ENCODE peak calls at places on chromosomes 12 and 14, in five cellular contexts. R is astrocyte of the cerebellum, A is fibroblast of lung, M is adrenal gland, B is uterus. P is an unnamed sample.

GRCh38 chr12:79001404-79001803 is 136.8 kb downstream of the SYT1 start:
- DNase-seq in R (no peak), B (no peak), A (no peak), M (no peak), P (no peak)

GRCh38 chr12:23884909-23885308 is 64.6 kb downstream of the SOX5 start:
- DNase-seq in M (no peak), R (no peak), B (no peak), A (no peak), P (no peak)

GRCh38 chr12:124716208-124717141 is 147.2 kb downstream of the SCARB1 start:
- DNase-seq in B (no peak), M (no peak), R (no peak), A (no peak), P (no peak)

GRCh38 chr12:49346659-49347306 is at the start of gene DNAJC22:
- DNase-seq in B (no peak), M (peak; percentile 53), A (peak; percentile 27), R (no peak), P (no peak)

GRCh38 chr12:76872415-76872814 is 6.4 kb downstream of the CSRP2 start:
- DNase-seq in R (no peak), A (no peak), M (no peak), B (no peak), P (no peak)

GRCh38 chr14:100592461-100592871 is 5.2 kb upstream of the BEGAIN start:
- DNase-seq in R (no peak), M (no peak), A (no peak), B (no peak), P (no peak)

GRCh38 chr12:104353012-104353981 is 49.8 kb downstream of the EID3 start:
- DNase-seq in A (no peak), R (no peak), B (no peak), M (peak; percentile 44), P (no peak)

GRCh38 chr14:53183611-53184010 is 30.5 kb upstream of the DDHD1 start:
- DNase-seq in R (peak; percentile 2), B (no peak), M (no peak), A (peak; percentile 43), P (no peak)

GRCh38 chr12:52949413-52950331 is 754 bp downstream of the KRT18 start:
- DNase-seq in M (peak; percentile 58), R (peak; percentile 77), B (peak; percentile 26), A (peak; percentile 97), P (peak; percentile 91)

GRCh38 chr12:13537623-13538022 is 341.1 kb downstream of the EMP1 start:
- DNase-seq in R (no peak), B (no peak), A (no peak), M (no peak), P (no peak)

GRCh38 chr12:120247621-120248030 is 17.9 kb downstream of the PXN start:
- DNase-seq in M (no peak), R (no peak), B (no peak), A (peak; percentile 77), P (no peak)

GRCh38 chr12:68119250-68119649 is 40.3 kb downstream of the IFNG start:
- DNase-seq in R (no peak), B (no peak), M (no peak), A (no peak), P (no peak)

GRCh38 chr12:62660763-62661162 is 194.1 kb downstream of the MON2 start:
- DNase-seq in M (no peak), B (no peak), R (peak; percentile 33), A (peak; percentile 82), P (peak; percentile 32)

GRCh38 chr14:37695836-37696235 is 100.4 kb downstream of the TTC6 start:
- DNase-seq in R (no peak), B (no peak), A (peak; percentile 73), M (no peak), P (no peak)

GRCh38 chr12:12592930-12593329 is 18.7 kb upstream of the CREBL2 start:
- DNase-seq in A (peak; percentile 71), B (no peak), R (no peak), M (no peak), P (no peak)

GRCh38 chr14:94594441-94594840 is 13.2 kb downstream of the SERPINA5 start:
- DNase-seq in B (no peak), M (no peak), R (no peak), A (no peak), P (no peak)

GRCh38 chr12:82708507-82708906 is 21.8 kb downstream of the TMTC2 start:
- DNase-seq in M (no peak), A (no peak), R (no peak), B (peak; percentile 61), P (no peak)

GRCh38 chr12:42607584-42607984 is 18.0 kb upstream of the PRICKLE1 start:
- DNase-seq in A (no peak), M (no peak), R (no peak), B (no peak), P (no peak)

GRCh38 chr14:105411017-105411941 is 8.3 kb upstream of the MTA1 start:
- DNase-seq in M (no peak), A (peak; percentile 44), B (no peak), R (no peak), P (no peak)

DNA sequence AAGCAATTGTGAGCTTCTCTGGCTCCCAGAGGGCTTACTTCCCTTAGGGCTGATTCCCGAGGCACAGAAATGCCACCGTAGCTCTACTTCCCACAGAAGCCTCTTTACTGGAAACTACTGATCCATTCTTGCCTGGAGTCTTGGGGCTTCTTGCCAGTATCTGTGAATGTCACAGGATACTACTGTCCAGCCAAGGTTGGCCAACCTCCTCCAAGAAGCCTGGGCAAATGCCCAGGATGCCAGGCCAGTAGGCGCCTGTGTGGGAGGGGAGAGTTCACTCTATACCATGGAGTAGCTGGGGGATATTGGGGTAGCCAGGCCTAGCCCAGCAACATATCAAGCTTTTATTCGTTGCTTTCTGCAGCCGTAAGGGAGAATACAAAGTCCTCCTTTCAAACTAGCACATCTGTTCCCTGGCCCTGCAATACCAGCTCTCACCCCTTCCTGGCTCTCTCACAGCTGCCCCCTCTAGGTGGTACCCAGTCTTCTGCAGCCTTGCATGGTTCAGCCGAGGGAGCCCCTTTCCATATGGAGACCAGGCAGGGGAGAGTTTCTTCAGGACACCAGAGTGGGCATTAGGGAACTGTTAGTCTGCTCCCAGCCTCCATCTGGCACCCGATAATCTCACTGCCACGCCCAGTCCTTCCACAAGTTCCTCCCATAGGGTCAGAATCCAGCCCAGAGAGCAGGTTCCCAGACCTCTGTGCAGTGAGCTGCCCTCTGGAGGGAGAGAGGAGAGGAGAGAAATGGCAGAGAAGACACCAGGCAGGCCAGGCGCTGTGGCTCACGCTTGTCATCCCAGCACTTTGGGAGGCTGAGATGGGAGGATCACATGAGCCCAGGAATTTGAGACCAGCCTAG is 24.3 kb upstream of the PLEK2 start:
- DNase-seq in A (no peak), B (no peak), R (no peak), M (no peak), P (no peak)
- TF ChIP-seq CTCF in A (no peak), B (no peak), R (no peak), M (no peak), P (no peak)

GRCh38 chr14:21299562-21300130 is 19.8 kb downstream of the RPGRIP1 start:
- DNase-seq in A (no peak), R (no peak), M (no peak), B (no peak), P (no peak)

GRCh38 chr14:21302013-21302857 is 22.4 kb downstream of the RPGRIP1 start:
- DNase-seq in B (no peak), A (no peak), M (no peak), R (no peak), P (no peak)

GRCh38 chr14:21298358-21298757 is 18.5 kb downstream of the RPGRIP1 start:
- DNase-seq in A (no peak), B (no peak), R (no peak), M (no peak), P (no peak)

GRCh38 chr14:21300892-21301291 is 21.0 kb downstream of the RPGRIP1 start:
- DNase-seq in M (no peak), A (peak; percentile 11), R (no peak), B (no peak), P (no peak)
- TF ChIP-seq CTCF in M (no peak), A (no peak), R (no peak), B (no peak), P (no peak)

GRCh38 chr12:109607618-109608017 is 34.0 kb downstream of the MVK start:
- DNase-seq in R (no peak), B (no peak), M (no peak), A (no peak), P (no peak)

GRCh38 chr12:109605599-109606228 is 32.1 kb downstream of the MVK start:
- DNase-seq in R (no peak), B (no peak), A (no peak), M (no peak), P (no peak)

GRCh38 chr12:109604132-109604585 is 30.6 kb downstream of the MVK start:
- DNase-seq in B (no peak), A (no peak), R (no peak), M (no peak), P (no peak)

GRCh38 chr12:109606261-109607028 is 32.9 kb downstream of the MVK start:
- DNase-seq in B (no peak), A (no peak), M (no peak), R (no peak), P (peak; percentile 62)

DNA sequence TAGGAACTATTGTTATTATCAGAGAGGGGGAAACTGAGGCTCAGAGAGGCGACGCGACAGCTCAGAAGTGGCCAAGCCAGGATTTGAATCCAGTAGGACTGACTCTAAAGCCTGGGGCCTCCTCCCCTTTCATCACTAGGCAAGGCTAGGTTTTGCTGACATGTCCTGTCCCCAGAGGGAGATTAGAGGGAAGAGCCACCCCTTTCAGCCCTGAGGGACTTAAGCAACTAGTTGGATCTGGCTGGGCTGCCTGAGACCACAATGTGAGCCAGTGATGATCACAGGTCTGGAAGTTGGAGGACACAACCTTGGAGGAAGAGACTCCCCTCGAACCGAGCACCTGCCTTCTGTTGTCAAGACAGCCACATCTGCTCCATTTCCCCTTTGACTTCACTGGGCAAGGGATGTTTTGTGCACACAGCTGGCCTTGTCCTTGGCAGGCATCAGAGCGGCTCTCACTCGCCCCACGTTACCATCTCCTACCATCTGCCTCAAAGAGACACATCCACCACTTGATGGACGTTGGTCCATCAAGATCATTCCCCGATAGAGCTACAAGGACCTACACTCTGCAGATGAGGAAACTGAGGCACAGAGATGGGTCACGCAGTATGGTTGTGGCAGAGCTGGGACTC is 31.4 kb downstream of the MVK start:
- DNase-seq in A (no peak), B (no peak), M (no peak), R (no peak), P (no peak)
- TF ChIP-seq CTCF in A (no peak), B (no peak), M (no peak), R (no peak), P (no peak)

GRCh38 chr12:101957251-101957650 is 79.9 kb downstream of the DRAM1 start:
- DNase-seq in B (no peak), A (peak; percentile 19), R (no peak), M (no peak), P (no peak)
- TF ChIP-seq CTCF in B (no peak), A (no peak), R (no peak), M (no peak), P (no peak)

P was measured in retinal pigment epithelial cell.